ENCODE peak calls at places on chromosomes 3 and 15, in ten cellular contexts. Y is CD4-positive, alpha-beta T cell; W is choroid plexus epithelial cell; Q is stromal cell of bone marrow; L is activated T-cell treated with anti-CD3 and anti-CD28 coated beads, Interleukin-2, amount 50 U/mL, for 4 hours; J is NCI-H1092 treated with DMSO at 0.1 percent for 48 hours; M is AG20443; F is AG08396; U is NAMALWA; T is suprapubic skin. Z is an unnamed sample.

GRCh38 chr3:84724877-84725276 is 233.9 kb upstream of the CADM2 start:
- DNase-seq in Y (no peak), W (peak; percentile 95), Q (peak; percentile 53), L (no peak), J (no peak), M (peak; percentile 4), F (no peak), U (no peak), T (no peak), Z (no peak)

GRCh38 chr15:45635191-45635638 is 386 bp downstream of the SQOR start:
- DNase-seq in Y (peak; percentile 61), W (peak; percentile 10), Q (no peak), L (peak; percentile 56), J (no peak), M (peak; percentile 29), F (no peak), U (peak; percentile 66), T (peak; percentile 87), Z (peak; percentile 72)

GRCh38 chr3:8911781-8912180 is 51.5 kb downstream of the RAD18 start:
- DNase-seq in Y (no peak), W (no peak), Q (no peak), L (no peak), J (no peak), M (no peak), F (no peak), U (no peak), T (no peak), Z (no peak)

GRCh38 chr3:196639517-196640500 is at the start of gene NRROS:
- DNase-seq in Y (peak; percentile 52), W (peak; percentile 58), Q (peak; percentile 29), L (peak; percentile 49), J (peak; percentile 45), M (peak; percentile 69), F (peak; percentile 75), U (peak; percentile 88), T (no peak), Z (peak; percentile 87)

GRCh38 chr15:35218215-35218614 is 133.1 kb upstream of the NANOGP8 start:
- DNase-seq in Y (no peak), W (no peak), Q (no peak), L (no peak), J (no peak), M (no peak), F (no peak), U (no peak), T (no peak), Z (no peak)

GRCh38 chr3:60935709-60936108 is 315.5 kb downstream of the FHIT start:
- DNase-seq in Y (no peak), W (peak; percentile 59), Q (peak; percentile 28), L (no peak), J (no peak), M (peak; percentile 59), F (no peak), U (no peak), T (no peak), Z (no peak)

GRCh38 chr3:42533161-42533897 is 30.9 kb downstream of the VIPR1 start:
- DNase-seq in Y (no peak), W (no peak), Q (no peak), L (no peak), J (no peak), M (no peak), F (no peak), U (no peak), T (no peak), Z (peak; percentile 25)

GRCh38 chr15:75200765-75201608 is 695 bp upstream of the C15orf39 start:
- DNase-seq in Y (peak; percentile 35), W (peak; percentile 42), Q (no peak), L (peak; percentile 58), J (no peak), M (peak; percentile 61), F (peak; percentile 47), U (peak; percentile 34), T (no peak), Z (peak; percentile 84)

GRCh38 chr3:141218204-141218603 is 13.4 kb upstream of the PXYLP1 start:
- DNase-seq in Y (no peak), W (no peak), Q (no peak), L (no peak), J (no peak), M (no peak), F (no peak), U (no peak), T (no peak), Z (no peak)

GRCh38 chr3:9809239-9809614 is 835 bp upstream of the TTLL3 start:
- DNase-seq in Y (no peak), W (no peak), Q (no peak), L (no peak), J (no peak), M (no peak), F (no peak), U (no peak), T (no peak), Z (no peak)

Z was measured in left kidney.